ENCODE peak calls at places on chromosomes 16 and 17, in eight cellular contexts. M, J, S, H, F, Z, A and I are unnamed samples.

GRCh38 chr17:57313276-57313835 is 57.0 kb downstream of the MSI2 start:
- DNase-seq in H (no peak), M (no peak), F (no peak), J (no peak), A (no peak), Z (no peak), S (no peak), I (no peak)

GRCh38 chr16:11797957-11798299 is 870 bp upstream of the ZC3H7A start:
- DNase-seq in J (no peak), S (no peak), Z (no peak), H (no peak), A (peak), F (no peak), M (no peak), I (no peak)

GRCh38 chr16:2740476-2740875 is 12.0 kb upstream of the SRRM2 start:
- DNase-seq in H (no peak), F (no peak), S (no peak), M (no peak), J (no peak), A (no peak), Z (peak), I (no peak)

GRCh38 chr17:32382526-32383223 is 32.7 kb downstream of the ZNF207 start:
- DNase-seq in F (no peak), A (no peak), J (no peak), M (no peak), H (no peak), S (no peak), Z (no peak), I (no peak)

GRCh38 chr17:46038414-46038813 is 39.4 kb downstream of the STH start:
- DNase-seq in M (no peak), H (no peak), A (no peak), S (no peak), J (no peak), F (no peak), Z (no peak), I (no peak)

GRCh38 chr16:2799852-2800226 is 1.6 kb downstream of the PRSS41 start:
- DNase-seq in S (no peak), J (no peak), F (no peak), M (no peak), H (no peak), A (peak), Z (no peak), I (no peak)

GRCh38 chr17:77408284-77408683 is 267.5 kb downstream of the SEC14L1 start:
- DNase-seq in S (no peak), F (no peak), H (no peak), A (no peak), Z (no peak), J (no peak), M (no peak), I (no peak)

GRCh38 chr17:31413871-31414589 is 22.6 kb downstream of the RAB11FIP4 start:
- DNase-seq in F (no peak), J (peak), Z (peak), H (peak), S (no peak), A (no peak), M (no peak), I (peak)

GRCh38 chr17:44307387-44308186 is 814 bp upstream of the RUNDC3A start:
- DNase-seq in A (no peak), J (peak), Z (peak), H (no peak), M (no peak), F (no peak), S (no peak), I (no peak)

GRCh38 chr17:39739020-39739884 is 1.5 kb downstream of the GRB7 start:
- DNase-seq in S (no peak), Z (no peak), F (no peak), J (no peak), M (no peak), A (peak), H (no peak), I (no peak)

GRCh38 chr16:5188318-5189025 is 90.9 kb upstream of the EEF2KMT start:
- DNase-seq in M (no peak), H (no peak), Z (no peak), A (no peak), J (no peak), S (no peak), F (no peak), I (no peak)

GRCh38 chr17:73592531-73592961 is 51.7 kb downstream of the SDK2 start:
- DNase-seq in Z (no peak), A (no peak), J (no peak), M (peak), H (peak), S (no peak), F (no peak), I (peak)

GRCh38 chr16:89476811-89477261 is 13.5 kb downstream of the ANKRD11 start:
- DNase-seq in H (no peak), Z (no peak), S (no peak), M (peak), J (no peak), A (no peak), F (no peak), I (no peak)

GRCh38 chr17:83199500-83200201 is 120.2 kb downstream of the METRNL start:
- DNase-seq in F (peak), Z (peak), M (peak), S (no peak), J (no peak), H (no peak), A (no peak), I (peak)

GRCh38 chr17:41539979-41540701 is 12.0 kb upstream of the KRT19 start:
- DNase-seq in M (no peak), J (no peak), H (no peak), A (no peak), Z (peak), F (no peak), S (no peak), I (no peak)

GRCh38 chr17:63701477-63702222 is 1.7 kb upstream of the LIMD2 start:
- DNase-seq in Z (no peak), M (peak), F (peak), S (peak), A (no peak), J (no peak), H (no peak), I (no peak)

GRCh38 chr17:63263053-63263452 is 183.1 kb downstream of the CYB561 start:
- DNase-seq in Z (no peak), S (no peak), F (no peak), A (no peak), M (no peak), H (no peak), J (no peak), I (no peak)

GRCh38 chr16:74909665-74910064 is 75.3 kb downstream of the WDR59 start:
- DNase-seq in F (no peak), H (no peak), S (no peak), A (no peak), M (no peak), Z (no peak), J (no peak), I (no peak)

GRCh38 chr16:88384222-88385111 is 1.7 kb downstream of the ZNF469 start:
- DNase-seq in Z (no peak), M (no peak), F (no peak), A (no peak), J (no peak), S (no peak), H (no peak), I (no peak)

GRCh38 chr17:78127888-78128615 is 503 bp downstream of the TMC6 start:
- DNase-seq in J (no peak), H (no peak), M (no peak), Z (no peak), S (peak), F (no peak), A (peak), I (no peak)

GRCh38 chr17:77490361-77491183 is 349.8 kb downstream of the SEC14L1 start:
- DNase-seq in F (no peak), A (no peak), H (no peak), S (no peak), J (no peak), M (no peak), Z (peak), I (no peak)

GRCh38 chr16:66426112-66427035 is 721 bp upstream of the BEAN1 start:
- DNase-seq in A (no peak), J (no peak), H (no peak), S (no peak), Z (peak), M (no peak), F (no peak), I (no peak)

GRCh38 chr16:27378871-27379580 is 22.9 kb upstream of the IL21R start:
- DNase-seq in J (no peak), S (no peak), H (no peak), Z (no peak), M (no peak), F (no peak), A (no peak), I (no peak)

GRCh38 chr17:79370126-79370525 is 240.7 kb downstream of the RBFOX3 start:
- DNase-seq in F (no peak), A (no peak), M (no peak), J (no peak), H (no peak), S (no peak), Z (no peak), I (no peak)

GRCh38 chr17:29136998-29137730 is 43.0 kb downstream of the MYO18A start:
- DNase-seq in M (no peak), J (no peak), F (no peak), Z (no peak), A (no peak), S (no peak), H (no peak), I (no peak)

GRCh38 chr16:29116980-29117379 is 132.1 kb downstream of the LAT start:
- DNase-seq in Z (no peak), J (no peak), F (no peak), A (no peak), M (no peak), S (no peak), H (no peak), I (no peak)

GRCh38 chr16:90020838-90021382 is 1.7 kb upstream of the DBNDD1 start:
- DNase-seq in A (no peak), M (no peak), S (no peak), Z (no peak), F (no peak), J (peak), H (no peak), I (no peak)

GRCh38 chr16:20952144-20952797 is 51.7 kb downstream of the LYRM1 start:
- DNase-seq in Z (no peak), M (no peak), J (no peak), A (no peak), H (no peak), S (no peak), F (no peak), I (no peak)

GRCh38 chr16:22683258-22683657 is 130.7 kb upstream of the HS3ST2 start:
- DNase-seq in Z (no peak), A (no peak), S (no peak), M (no peak), F (no peak), J (no peak), H (no peak), I (no peak)

GRCh38 chr17:43784068-43784467 is 3.8 kb downstream of the CFAP97D1 start:
- DNase-seq in J (no peak), H (peak), F (no peak), Z (no peak), M (no peak), A (no peak), S (no peak), I (peak)

GRCh38 chr17:81394831-81395599 is at the start of gene BAHCC1:
- DNase-seq in J (peak), F (peak), Z (peak), H (peak), S (peak), M (peak), A (peak), I (peak)

GRCh38 chr16:89323120-89323960 is 105.8 kb downstream of the ZNF778 start:
- DNase-seq in H (no peak), J (no peak), Z (peak), A (no peak), S (no peak), F (no peak), M (no peak), I (no peak)